ENCODE peak calls at places on chromosomes 16 and 17, in four cellular contexts. Q is K562, H is esophagus muscularis mucosa, E is SK-N-SH. R is an unnamed sample.
A peak's percentile ranks its signal among the peaks of the same experiment; 100 is the strongest.

GRCh38 chr16:67013823-67014640 is 14.9 kb upstream of the CBFB start:
- DNase-seq in H (no peak), Q (peak; percentile 85), E (peak; percentile 91), R (peak; percentile 68)

GRCh38 chr17:63967953-63968352 is 4.8 kb downstream of the SCN4A start:
- DNase-seq in H (no peak), E (no peak), Q (peak; percentile 32), R (no peak)

GRCh38 chr17:21462259-21462658 is 86.1 kb downstream of the KCNJ12 start:
- DNase-seq in H (no peak), E (no peak), Q (no peak), R (no peak)

GRCh38 chr17:56604691-56605090 is 11.2 kb downstream of the NOG start:
- DNase-seq in E (no peak), Q (no peak), H (no peak), R (no peak)

GRCh38 chr16:71637398-71637797 is 11.4 kb downstream of the MARVELD3 start:
- DNase-seq in Q (no peak), H (no peak), E (no peak), R (no peak)

GRCh38 chr16:84829168-84829965 is 9.6 kb downstream of the CRISPLD2 start:
- DNase-seq in H (no peak), E (no peak), Q (no peak), R (peak; percentile 54)

GRCh38 chr17:18968945-18969887 is 17.3 kb downstream of the SLC5A10 start:
- DNase-seq in Q (peak; percentile 37), E (no peak), H (no peak), R (peak; percentile 91)

GRCh38 chr16:67163164-67163902 is 1.2 kb upstream of the HSF4 start:
- DNase-seq in Q (no peak), H (no peak), E (peak; percentile 83), R (no peak)

GRCh38 chr17:36773039-36773438 is 164.2 kb upstream of the LHX1 start:
- DNase-seq in Q (no peak), E (no peak), H (no peak), R (no peak)

GRCh38 chr17:55756689-55757088 is 5.8 kb downstream of the PCTP start:
- DNase-seq in H (no peak), Q (no peak), E (no peak), R (no peak)

GRCh38 chr16:15770107-15770506 is 86.7 kb downstream of the MYH11 start:
- DNase-seq in Q (no peak), H (no peak), E (no peak), R (no peak)

GRCh38 chr17:21381076-21381706 is 5.0 kb downstream of the KCNJ12 start:
- DNase-seq in E (no peak), Q (no peak), H (no peak), R (no peak)

GRCh38 chr17:47999612-48000011 is 28.7 kb downstream of the CDK5RAP3 start:
- DNase-seq in Q (no peak), E (no peak), H (no peak), R (no peak)

GRCh38 chr17:7459961-7460545 is 15.2 kb downstream of the CHRNB1 start:
- DNase-seq in H (no peak), Q (no peak), E (no peak), R (no peak)

GRCh38 chr16:2979669-2980226 is 498 bp downstream of the PKMYT1 start:
- DNase-seq in Q (peak; percentile 81), E (peak; percentile 67), H (no peak), R (no peak)

GRCh38 chr16:57366544-57367040 is 5.7 kb upstream of the CX3CL1 start:
- DNase-seq in E (no peak), Q (no peak), H (no peak), R (no peak)

GRCh38 chr16:1909661-1910231 is 8.5 kb downstream of the HS3ST6 start:
- DNase-seq in H (no peak), Q (peak; percentile 58), E (peak; percentile 81), R (peak; percentile 66)

GRCh38 chr17:51860934-51861561 is 297.5 kb downstream of the CA10 start:
- DNase-seq in Q (peak; percentile 21), E (peak; percentile 50), H (no peak), R (peak; percentile 47)

GRCh38 chr16:76265434-76266045 is 11.7 kb upstream of the CNTNAP4 start:
- DNase-seq in E (peak; percentile 10), Q (peak; percentile 27), H (no peak), R (peak; percentile 28)

GRCh38 chr16:79826732-79827514 is 226.4 kb upstream of the MAF start:
- DNase-seq in E (no peak), Q (no peak), H (peak; percentile 42), R (no peak)

GRCh38 chr16:88473666-88474534 is 20.8 kb downstream of the ZFPM1 start:
- DNase-seq in E (no peak), H (no peak), Q (peak; percentile 77), R (no peak)

GRCh38 chr17:40456396-40456951 is 13.2 kb downstream of the IGFBP4 start:
- DNase-seq in Q (no peak), H (no peak), E (no peak), R (no peak)

GRCh38 chr17:59329558-59330313 is 1.7 kb upstream of the YPEL2 start:
- DNase-seq in H (no peak), Q (peak; percentile 69), E (peak; percentile 81), R (peak; percentile 66)

GRCh38 chr17:62165378-62165722 is 100.3 kb upstream of the MED13 start:
- DNase-seq in E (no peak), H (no peak), Q (no peak), R (peak; percentile 30)

GRCh38 chr16:3431779-3432219 is 11.5 kb downstream of the ZNF597 start:
- DNase-seq in Q (peak; percentile 65), H (no peak), E (peak; percentile 51), R (peak; percentile 19)

GRCh38 chr17:58639681-58640080 is 52.2 kb downstream of the TEX14 start:
- DNase-seq in H (no peak), Q (no peak), E (no peak), R (no peak)

GRCh38 chr17:77329741-77330531 is 189.2 kb downstream of the SEC14L1 start:
- DNase-seq in Q (no peak), H (no peak), E (no peak), R (peak; percentile 14)

GRCh38 chr17:49078248-49078647 is 54.3 kb upstream of the B4GALNT2 start:
- DNase-seq in H (no peak), E (no peak), Q (no peak), R (no peak)

GRCh38 chr16:20847577-20847976 is 41.2 kb downstream of the REXO5 start:
- DNase-seq in E (no peak), H (no peak), Q (no peak), R (no peak)

GRCh38 chr16:71205482-71206131 is 24.9 kb downstream of the HYDIN start:
- DNase-seq in Q (no peak), H (no peak), E (no peak), R (no peak)

GRCh38 chr17:9219631-9220415 is 198.5 kb downstream of the NTN1 start:
- DNase-seq in H (no peak), E (no peak), Q (no peak), R (no peak)

GRCh38 chr17:9217151-9218067 is 196.1 kb downstream of the NTN1 start:
- DNase-seq in H (no peak), E (peak; percentile 63), Q (no peak), R (no peak)

GRCh38 chr17:9218068-9218635 is 196.8 kb downstream of the NTN1 start:
- DNase-seq in Q (no peak), H (no peak), E (no peak), R (no peak)

GRCh38 chr17:9220466-9221230 is 199.3 kb downstream of the NTN1 start:
- DNase-seq in H (no peak), E (no peak), Q (no peak), R (no peak)

GRCh38 chr17:9218911-9219310 is 197.6 kb downstream of the NTN1 start:
- DNase-seq in Q (no peak), E (no peak), H (no peak), R (no peak)
- TF ChIP-seq EP300 in Q (no peak), E (no peak), H (no peak), R (no peak)

GRCh38 chr17:76268015-76268749 is 3.0 kb downstream of the UBALD2 start:
- DNase-seq in E (peak; percentile 39), H (peak; percentile 96), Q (peak; percentile 66), R (peak; percentile 84)
- TF ChIP-seq EP300 in E (no peak), H (no peak), Q (peak; percentile 50), R (peak; percentile 22)

GRCh38 chr17:17663160-17664072 is 17.8 kb upstream of the RAI1 start:
- DNase-seq in H (no peak), E (peak; percentile 92), Q (peak; percentile 86), R (peak; percentile 60)
- TF ChIP-seq EP300 in H (no peak), E (no peak), Q (no peak), R (no peak)

DNA sequence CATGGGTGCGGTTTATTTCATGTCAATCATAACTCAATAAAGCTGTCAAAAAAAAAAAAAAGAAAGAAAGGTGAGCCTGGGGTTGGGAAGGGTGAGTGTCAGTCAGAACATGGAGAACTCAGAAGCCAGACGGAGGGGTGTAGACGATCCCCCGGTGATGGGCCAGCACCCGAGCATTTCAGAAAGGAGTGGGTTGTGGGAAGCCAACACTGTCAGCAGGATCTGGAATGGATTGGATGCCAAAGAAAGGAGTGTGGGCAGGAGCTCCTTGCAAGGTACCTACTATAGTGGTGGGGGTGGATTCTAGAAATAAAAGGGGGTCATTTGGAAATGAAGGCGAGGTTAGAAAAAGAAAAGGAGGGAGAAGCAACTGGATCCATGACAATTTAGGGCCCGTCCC is 19.8 kb upstream of the SCIMP start:
- DNase-seq in H (no peak), E (no peak), Q (no peak), R (no peak)
- TF ChIP-seq EP300 in H (no peak), E (no peak), Q (no peak), R (no peak)

R was measured in transverse colon.